ENCODE peak calls at places on chromosomes 12 and 14, in seven cellular contexts. E is AG10803, O is AG04450, N is foreskin fibroblast, I is esophagus squamous epithelium, L is choroid plexus epithelial cell, Q is left lung. K is an unnamed sample.

GRCh38 chr14:34368115-34368970 is 93.7 kb downstream of the SPTSSA start:
- DNase-seq in E (peak), O (no peak), N (peak), I (no peak), L (peak), Q (no peak), K (no peak)

GRCh38 chr12:45713108-45713507 is 16.4 kb upstream of the ARID2 start:
- DNase-seq in E (peak), O (no peak), N (peak), I (no peak), L (peak), Q (no peak), K (no peak)

GRCh38 chr12:15714256-15714655 is 74.9 kb downstream of the EPS8 start:
- DNase-seq in E (no peak), O (no peak), N (no peak), I (no peak), L (no peak), Q (no peak), K (no peak)

GRCh38 chr12:97151481-97151880 is 244.4 kb downstream of the NEDD1 start:
- DNase-seq in E (no peak), O (no peak), N (no peak), I (no peak), L (no peak), Q (no peak), K (no peak)

GRCh38 chr12:31303466-31303865 is 22.5 kb downstream of the SINHCAF start:
- DNase-seq in E (no peak), O (no peak), N (no peak), I (no peak), L (no peak), Q (no peak), K (no peak)

GRCh38 chr14:81464253-81465001 is 64.3 kb upstream of the STON2 start:
- DNase-seq in E (peak), O (peak), N (peak), I (no peak), L (peak), Q (no peak), K (no peak)

GRCh38 chr12:11862794-11863193 is 207.9 kb upstream of the BCL2L14 start:
- DNase-seq in E (peak), O (no peak), N (peak), I (no peak), L (peak), Q (no peak), K (peak)

GRCh38 chr12:59429766-59430165 is 166.1 kb upstream of the SLC16A7 start:
- DNase-seq in E (peak), O (peak), N (peak), I (no peak), L (peak), Q (no peak), K (no peak)

GRCh38 chr14:24192933-24193332 is 2.3 kb downstream of the TM9SF1 start:
- DNase-seq in E (no peak), O (no peak), N (no peak), I (no peak), L (no peak), Q (no peak), K (no peak)

GRCh38 chr14:50772361-50772760 is 58.6 kb downstream of the NIN start:
- DNase-seq in E (peak), O (no peak), N (peak), I (no peak), L (no peak), Q (no peak), K (no peak)

GRCh38 chr14:64923015-64923414 is 8.8 kb downstream of the CHURC1 start:
- DNase-seq in E (no peak), O (no peak), N (no peak), I (no peak), L (no peak), Q (no peak), K (no peak)

GRCh38 chr12:113231275-113232231 is 10.3 kb downstream of the TPCN1 start:
- DNase-seq in E (peak), O (no peak), N (no peak), I (no peak), L (peak), Q (no peak), K (peak)

GRCh38 chr14:32938719-32939253 is at the start of gene NPAS3:
- DNase-seq in E (peak), O (no peak), N (peak), I (no peak), L (no peak), Q (peak), K (no peak)

GRCh38 chr12:10967409-10967808 is 19.3 kb downstream of the TAS2R50 start:
- DNase-seq in E (peak), O (peak), N (peak), I (no peak), L (peak), Q (no peak), K (peak)

GRCh38 chr12:89357297-89357730 is 5.0 kb upstream of the DUSP6 start:
- DNase-seq in E (no peak), O (no peak), N (no peak), I (no peak), L (no peak), Q (no peak), K (peak)

GRCh38 chr12:75690556-75690955 is 179.1 kb upstream of the KRR1 start:
- DNase-seq in E (peak), O (peak), N (peak), I (no peak), L (peak), Q (no peak), K (no peak)

GRCh38 chr14:101502761-101503392 is 58.4 kb upstream of the DIO3 start:
- DNase-seq in E (no peak), O (no peak), N (no peak), I (no peak), L (no peak), Q (peak), K (no peak)

GRCh38 chr12:8780389-8780788 is 42.0 kb upstream of the A2ML1 start:
- DNase-seq in E (peak), O (peak), N (peak), I (no peak), L (peak), Q (no peak), K (no peak)

GRCh38 chr14:59771577-59771976 is 99.0 kb downstream of the RTN1 start:
- DNase-seq in E (no peak), O (no peak), N (peak), I (no peak), L (peak), Q (no peak), K (no peak)

GRCh38 chr12:124152733-124153132 is 142.2 kb upstream of the RFLNA start:
- DNase-seq in E (peak), O (no peak), N (peak), I (no peak), L (no peak), Q (no peak), K (no peak)

GRCh38 chr14:56581041-56581727 is 1.6 kb downstream of the TMEM260 start:
- DNase-seq in E (no peak), O (no peak), N (no peak), I (no peak), L (no peak), Q (no peak), K (no peak)

GRCh38 chr12:116053479-116054195 is 223.9 kb downstream of the MED13L start:
- DNase-seq in E (peak), O (no peak), N (peak), I (no peak), L (peak), Q (no peak), K (peak)

GRCh38 chr12:121893901-121894540 is 5.4 kb downstream of the PSMD9 start:
- DNase-seq in E (peak), O (peak), N (peak), I (no peak), L (peak), Q (no peak), K (no peak)

GRCh38 chr14:49960453-49960852 is 67.6 kb downstream of the ARF6 start:
- DNase-seq in E (no peak), O (no peak), N (no peak), I (no peak), L (no peak), Q (no peak), K (no peak)

GRCh38 chr12:105995986-105996385 is 142.8 kb downstream of the NUAK1 start:
- DNase-seq in E (peak), O (no peak), N (peak), I (no peak), L (peak), Q (no peak), K (no peak)

GRCh38 chr12:31003861-31004640 is 69.6 kb upstream of the DDX11 start:
- DNase-seq in E (no peak), O (no peak), N (no peak), I (no peak), L (no peak), Q (no peak), K (no peak)

GRCh38 chr14:54640480-54640879 is 73.6 kb downstream of the SAMD4A start:
- DNase-seq in E (peak), O (no peak), N (peak), I (no peak), L (no peak), Q (no peak), K (no peak)

GRCh38 chr14:54646576-54647130 is 79.7 kb downstream of the SAMD4A start:
- DNase-seq in E (peak), O (no peak), N (peak), I (no peak), L (no peak), Q (no peak), K (no peak)

GRCh38 chr14:54643696-54644176 is 76.8 kb downstream of the SAMD4A start:
- DNase-seq in E (no peak), O (no peak), N (no peak), I (no peak), L (no peak), Q (no peak), K (no peak)

GRCh38 chr14:54642121-54642520 is 75.2 kb downstream of the SAMD4A start:
- DNase-seq in E (no peak), O (no peak), N (no peak), I (no peak), L (no peak), Q (no peak), K (no peak)

GRCh38 chr14:54642950-54643695 is 76.2 kb downstream of the SAMD4A start:
- DNase-seq in E (peak), O (no peak), N (peak), I (no peak), L (peak), Q (no peak), K (no peak)
- TF ChIP-seq CTCF in E (peak), O (peak), N (peak), I (peak), L (peak), Q (no peak), K (peak)

GRCh38 chr12:53618340-53618739 is 7.8 kb downstream of the ATF7 start:
- DNase-seq in E (no peak), O (no peak), N (no peak), I (no peak), L (no peak), Q (no peak), K (no peak)
- H3K4me3 ChIP-seq in E (peak), O (no peak), N (no peak), I (peak), L (no peak), Q (peak), K (no peak)

GRCh38 chr12:120258323-120258896 is 7.1 kb downstream of the PXN start:
- DNase-seq in E (no peak), O (no peak), N (no peak), I (no peak), L (no peak), Q (no peak), K (no peak)

GRCh38 chr12:120260607-120261006 is 4.9 kb downstream of the PXN start:
- DNase-seq in E (no peak), O (no peak), N (no peak), I (no peak), L (no peak), Q (no peak), K (no peak)

GRCh38 chr12:120254809-120255208 is 10.7 kb downstream of the PXN start:
- DNase-seq in E (no peak), O (no peak), N (no peak), I (no peak), L (no peak), Q (no peak), K (no peak)

GRCh38 chr12:120259418-120260202 is 5.9 kb downstream of the PXN start:
- DNase-seq in E (peak), O (no peak), N (peak), I (no peak), L (peak), Q (no peak), K (no peak)

GRCh38 chr12:120257041-120257821 is 8.3 kb downstream of the PXN start:
- DNase-seq in E (peak), O (peak), N (peak), I (no peak), L (peak), Q (no peak), K (no peak)
- TF ChIP-seq CTCF in E (no peak), O (peak), N (no peak), I (peak), L (no peak), Q (no peak), K (no peak)

GRCh38 chr12:55925870-55926737 is 1.6 kb downstream of the PYM1 start:
- DNase-seq in E (no peak), O (no peak), N (peak), I (no peak), L (peak), Q (no peak), K (no peak)

GRCh38 chr12:55927588-55928502 is at the start of gene PYM1:
- DNase-seq in E (peak), O (no peak), N (peak), I (peak), L (peak), Q (peak), K (no peak)

GRCh38 chr12:55926738-55927587 is 731 bp downstream of the PYM1 start:
- DNase-seq in E (peak), O (peak), N (peak), I (peak), L (peak), Q (peak), K (peak)

GRCh38 chr12:55922126-55922525 is 5.6 kb downstream of the PYM1 start:
- DNase-seq in E (no peak), O (no peak), N (peak), I (no peak), L (no peak), Q (no peak), K (no peak)

GRCh38 chr12:55925371-55925770 is 2.3 kb downstream of the PYM1 start:
- DNase-seq in E (no peak), O (no peak), N (no peak), I (no peak), L (peak), Q (no peak), K (no peak)
- H3K4me3 ChIP-seq in E (no peak), O (peak), N (no peak), I (peak), L (no peak), Q (no peak), K (no peak)

DNA sequence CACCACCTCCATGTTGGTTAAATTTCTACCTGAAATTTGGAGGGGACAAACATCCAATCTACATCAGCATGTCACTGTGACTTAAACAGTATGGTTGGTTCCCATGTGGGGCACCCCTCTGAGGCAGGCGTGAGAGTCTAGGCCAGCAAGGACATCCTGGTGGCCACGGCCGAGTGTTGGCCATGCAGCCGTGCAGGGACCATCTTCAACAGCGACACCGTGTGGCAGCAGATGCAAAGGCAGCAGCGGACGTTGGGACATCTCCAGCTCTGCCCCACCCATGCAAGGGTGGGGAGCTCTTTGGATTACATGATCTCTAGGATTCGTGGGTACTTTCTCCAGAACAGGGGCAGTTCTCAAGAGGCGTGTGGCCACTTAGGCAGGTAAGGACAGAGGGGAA is 49.8 kb downstream of the NOC4L start:
- DNase-seq in E (no peak), O (no peak), N (peak), I (no peak), L (peak), Q (no peak), K (no peak)
- TF ChIP-seq CTCF in E (peak), O (peak), N (no peak), I (peak), L (peak), Q (no peak), K (peak)

GRCh38 chr12:110585231-110585799 is 2.2 kb upstream of the PPTC7 start:
- DNase-seq in E (peak), O (no peak), N (peak), I (no peak), L (peak), Q (no peak), K (no peak)

GRCh38 chr12:110591508-110592051 is 8.5 kb upstream of the PPTC7 start:
- DNase-seq in E (no peak), O (no peak), N (no peak), I (no peak), L (no peak), Q (no peak), K (no peak)

GRCh38 chr12:110590806-110591326 is 7.7 kb upstream of the PPTC7 start:
- DNase-seq in E (peak), O (no peak), N (peak), I (no peak), L (peak), Q (no peak), K (no peak)

GRCh38 chr12:110592078-110592477 is 9.0 kb upstream of the PPTC7 start:
- DNase-seq in E (no peak), O (no peak), N (no peak), I (no peak), L (no peak), Q (no peak), K (no peak)

GRCh38 chr12:110590059-110590458 is 6.9 kb upstream of the PPTC7 start:
- DNase-seq in E (no peak), O (no peak), N (no peak), I (no peak), L (no peak), Q (no peak), K (no peak)
- H3K4me3 ChIP-seq in E (no peak), O (no peak), N (no peak), I (no peak), L (no peak), Q (no peak), K (no peak)

K was measured in epithelial cell of proximal tubule.